ENCODE peak calls at places on chromosomes 6 and 20, in five cellular contexts. Q is colonic mucosa, Z is upper lobe of right lung, L is suprapubic skin, T is MM.1S. A is an unnamed sample.
A peak's percentile ranks its signal among the peaks of the same experiment; 100 is the strongest.

GRCh38 chr20:42957014-42957694 is 232.6 kb downstream of the PTPRT start:
- DNase-seq in Q (no peak), Z (no peak), L (no peak), T (no peak), A (no peak)

GRCh38 chr6:37083243-37084138 is 78.0 kb downstream of the FGD2 start:
- DNase-seq in Q (peak; percentile 51), Z (peak; percentile 91), L (no peak), T (no peak), A (no peak)

GRCh38 chr6:51199733-51200132 is 381.1 kb downstream of the TFAP2B start:
- DNase-seq in Q (no peak), Z (no peak), L (no peak), T (no peak), A (no peak)

GRCh38 chr6:28215425-28215824 is 9.7 kb upstream of the ZSCAN9 start:
- DNase-seq in Q (peak; percentile 74), Z (no peak), L (no peak), T (no peak), A (no peak)

GRCh38 chr6:20620043-20620442 is 85.8 kb downstream of the CDKAL1 start:
- DNase-seq in Q (no peak), Z (no peak), L (no peak), T (no peak), A (no peak)

GRCh38 chr20:50133041-50133440 is 20.1 kb upstream of the UBE2V1 start:
- DNase-seq in Q (no peak), Z (no peak), L (no peak), T (no peak), A (no peak)

GRCh38 chr20:6074145-6074561 is 20.3 kb upstream of the LRRN4 start:
- DNase-seq in Q (no peak), Z (no peak), L (peak; percentile 41), T (peak; percentile 30), A (peak; percentile 42)

GRCh38 chr6:147132889-147133288 is 71.3 kb upstream of the STXBP5 start:
- DNase-seq in Q (no peak), Z (no peak), L (no peak), T (no peak), A (no peak)

GRCh38 chr20:11850901-11851300 is 66.8 kb upstream of the BTBD3 start:
- DNase-seq in Q (no peak), Z (no peak), L (no peak), T (no peak), A (no peak)

GRCh38 chr6:20198764-20199174 is 13.5 kb downstream of the MBOAT1 start:
- DNase-seq in Q (peak; percentile 83), Z (no peak), L (no peak), T (no peak), A (no peak)

GRCh38 chr20:37956099-37956498 is 53.2 kb downstream of the VSTM2L start:
- DNase-seq in Q (peak; percentile 17), Z (no peak), L (peak; percentile 4), T (no peak), A (no peak)

GRCh38 chr20:33915726-33916331 is 77.9 kb upstream of the RALY start:
- DNase-seq in Q (peak; percentile 59), Z (peak; percentile 70), L (no peak), T (peak; percentile 47), A (peak; percentile 24)

GRCh38 chr20:59802471-59803221 is 130.8 kb downstream of the SYCP2 start:
- DNase-seq in Q (peak; percentile 9), Z (no peak), L (no peak), T (no peak), A (no peak)

GRCh38 chr6:30361661-30362060 is 16.7 kb downstream of the RPP21 start:
- DNase-seq in Q (no peak), Z (no peak), L (no peak), T (no peak), A (peak; percentile 61)

GRCh38 chr6:134878136-134878535 is 71.8 kb downstream of the ALDH8A1 start:
- DNase-seq in Q (no peak), Z (no peak), L (no peak), T (no peak), A (no peak)

GRCh38 chr6:52389626-52390360 is 27.8 kb downstream of the PAQR8 start:
- DNase-seq in Q (peak; percentile 86), Z (peak; percentile 70), L (no peak), T (peak; percentile 49), A (no peak)

GRCh38 chr6:31321005-31321707 is 35.8 kb downstream of the HLA-B start:
- DNase-seq in Q (no peak), Z (no peak), L (no peak), T (no peak), A (no peak)

GRCh38 chr6:40798069-40798770 is 211.1 kb upstream of the LRFN2 start:
- DNase-seq in Q (no peak), Z (no peak), L (no peak), T (no peak), A (peak; percentile 72)

GRCh38 chr20:25083141-25083772 is 1.3 kb upstream of the VSX1 start:
- DNase-seq in Q (no peak), Z (no peak), L (no peak), T (no peak), A (no peak)

GRCh38 chr6:157244175-157244574 is 79.1 kb downstream of the TMEM242 start:
- DNase-seq in Q (no peak), Z (no peak), L (no peak), T (no peak), A (no peak)

GRCh38 chr20:40108321-40108720 is 580.7 kb downstream of the MAFB start:
- DNase-seq in Q (no peak), Z (no peak), L (no peak), T (no peak), A (no peak)

GRCh38 chr20:41249371-41249770 is 68.2 kb downstream of the ZHX3 start:
- DNase-seq in Q (peak; percentile 39), Z (no peak), L (peak; percentile 86), T (no peak), A (no peak)

GRCh38 chr20:62068997-62069396 is 3.3 kb upstream of the TAF4 start:
- DNase-seq in Q (peak; percentile 49), Z (no peak), L (no peak), T (no peak), A (no peak)

GRCh38 chr6:31639043-31639442 is 13.4 kb downstream of the BAG6 start:
- DNase-seq in Q (no peak), Z (no peak), L (no peak), T (no peak), A (no peak)

GRCh38 chr6:35483892-35484645 is 12.8 kb downstream of the TEAD3 start:
- DNase-seq in Q (no peak), Z (no peak), L (no peak), T (no peak), A (no peak)

GRCh38 chr6:35484921-35485392 is 11.9 kb downstream of the TEAD3 start:
- DNase-seq in Q (no peak), Z (no peak), L (no peak), T (no peak), A (no peak)

GRCh38 chr6:35486005-35486925 is 10.6 kb downstream of the TEAD3 start:
- DNase-seq in Q (peak; percentile 94), Z (peak; percentile 91), L (no peak), T (no peak), A (peak; percentile 75)

GRCh38 chr6:35483490-35483889 is 13.4 kb downstream of the TEAD3 start:
- DNase-seq in Q (no peak), Z (no peak), L (no peak), T (no peak), A (no peak)

GRCh38 chr6:35485402-35485877 is 11.4 kb downstream of the TEAD3 start:
- DNase-seq in Q (peak; percentile 81), Z (peak; percentile 79), L (no peak), T (no peak), A (peak; percentile 83)
- H3K4me3 ChIP-seq in Q (peak overlapping the region; percentile 23), Z (peak overlapping the region; percentile 21), L (peak overlapping the region; percentile 29), T (no peak overlapping the region), A (no peak overlapping the region)

GRCh38 chr6:161064915-161065314 is 73.3 kb downstream of the MAP3K4 start:
- DNase-seq in Q (no peak), Z (no peak), L (no peak), T (no peak), A (no peak)

GRCh38 chr6:161066511-161066910 is 74.9 kb downstream of the MAP3K4 start:
- DNase-seq in Q (no peak), Z (no peak), L (no peak), T (no peak), A (peak; percentile 22)

GRCh38 chr6:161058746-161059145 is 67.2 kb downstream of the MAP3K4 start:
- DNase-seq in Q (no peak), Z (no peak), L (no peak), T (no peak), A (no peak)

GRCh38 chr6:161057103-161058091 is 65.8 kb downstream of the MAP3K4 start:
- DNase-seq in Q (no peak), Z (no peak), L (no peak), T (no peak), A (no peak)

DNA sequence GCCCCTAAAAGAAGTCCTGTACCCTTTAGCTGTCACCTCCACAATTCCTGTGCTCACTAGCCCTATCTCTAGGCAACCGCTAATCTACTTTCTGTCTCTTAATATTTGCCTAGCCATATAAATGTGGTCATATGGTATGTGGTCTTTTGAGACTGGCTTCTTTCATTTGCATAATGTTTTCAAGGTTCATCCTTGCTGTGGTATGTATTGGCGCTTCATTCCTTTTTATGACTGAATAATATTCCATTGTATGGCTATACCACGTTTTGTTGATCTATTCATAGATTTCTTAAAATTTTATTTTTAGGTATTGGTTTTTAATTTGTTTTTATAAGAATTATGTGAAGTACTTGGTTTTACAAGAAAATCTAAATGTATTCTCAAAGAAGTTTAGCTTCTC is 70.0 kb downstream of the MAP3K4 start:
- DNase-seq in Q (no peak), Z (no peak), L (no peak), T (no peak), A (no peak)
- H3K27ac ChIP-seq in Q (no peak overlapping the region), Z (no peak overlapping the region), L (no peak overlapping the region), T (no peak overlapping the region), A (no peak overlapping the region)

DNA sequence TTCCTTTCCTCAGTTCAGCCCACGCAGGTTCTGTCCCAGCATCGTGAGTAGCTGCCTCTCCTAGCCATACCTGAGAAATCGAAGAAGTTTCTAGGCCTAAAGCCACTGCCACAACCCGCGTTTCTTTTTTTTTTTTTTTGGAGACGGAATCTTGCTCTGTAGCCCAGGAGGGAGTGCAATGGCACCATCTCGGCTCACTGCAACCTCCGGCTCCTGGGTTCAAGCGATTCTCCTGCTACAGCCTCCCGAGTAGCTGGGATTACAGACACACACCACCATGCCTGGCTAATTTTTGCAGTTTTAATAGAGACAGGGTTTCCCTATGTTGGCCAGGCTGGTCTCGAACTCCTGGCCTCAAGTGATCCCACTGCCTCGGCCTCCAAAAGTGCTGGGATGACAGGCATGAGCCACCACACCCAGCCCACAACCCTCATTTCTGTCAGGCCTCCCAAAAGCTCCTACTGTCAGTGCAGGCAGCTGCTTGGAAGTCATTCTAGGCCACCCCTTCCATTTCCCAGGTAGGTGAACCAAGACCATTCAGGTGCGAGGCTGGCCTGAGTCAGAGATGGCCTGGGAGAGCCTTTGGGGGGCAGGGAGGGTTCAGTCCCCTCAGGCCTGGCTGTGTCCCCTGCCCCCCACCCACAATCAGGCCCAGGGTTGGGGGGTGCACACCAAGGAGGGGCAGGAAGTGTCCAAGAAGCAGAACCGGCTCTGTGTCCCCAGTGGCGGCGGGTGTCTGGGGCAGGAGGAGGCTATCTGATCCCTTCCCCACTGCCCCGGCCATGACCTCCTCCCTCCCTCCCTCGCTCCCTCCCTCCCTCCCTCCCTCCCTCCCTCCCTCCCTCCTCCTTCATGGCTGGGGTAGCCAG is 47.2 kb downstream of the NOL4L start:
- DNase-seq in Q (no peak), Z (no peak), L (no peak), T (no peak), A (peak; percentile 77)
- TF ChIP-seq CTCF in Q (no peak), Z (no peak), L (no peak), T (no peak), A (no peak)

GRCh38 chr20:15317546-15318242 is 980.3 kb upstream of the FLRT3 start:
- DNase-seq in Q (no peak), Z (no peak), L (no peak), T (no peak), A (no peak)
- H3K4me3 ChIP-seq in Q (no peak overlapping the region), Z (no peak overlapping the region), L (no peak overlapping the region), T (no peak overlapping the region), A (no peak overlapping the region)

A was measured in WERI-Rb-1.